ENCODE peak calls at places on chromosomes 7 and 10, in six cellular contexts. D, T, R, J, C and U are unnamed samples.

GRCh38 chr7:138468244-138469123 is 8.4 kb downstream of the TRIM24 start:
- DNase-seq in D (no peak), T (no peak), R (no peak), J (no peak), C (no peak), U (no peak)

GRCh38 chr7:140458191-140458590 is 21.1 kb downstream of the MKRN1 start:
- DNase-seq in D (no peak), T (no peak), R (no peak), J (no peak), C (no peak), U (no peak)

GRCh38 chr10:132579027-132579859 is 41.7 kb downstream of the INPP5A start:
- DNase-seq in D (no peak), T (no peak), R (no peak), J (no peak), C (no peak), U (no peak)

GRCh38 chr10:34348917-34349509 is 466.1 kb downstream of the PARD3 start:
- DNase-seq in D (no peak), T (no peak), R (no peak), J (no peak), C (peak), U (no peak)

GRCh38 chr7:158924956-158925355 is 68.6 kb downstream of the DYNC2I1 start:
- DNase-seq in D (no peak), T (no peak), R (no peak), J (no peak), C (no peak), U (peak)

GRCh38 chr10:8301831-8302230 is 247.3 kb downstream of the GATA3 start:
- DNase-seq in D (no peak), T (no peak), R (no peak), J (no peak), C (no peak), U (no peak)

GRCh38 chr10:58570979-58571378 is 58.3 kb downstream of the BICC1 start:
- DNase-seq in D (no peak), T (no peak), R (no peak), J (no peak), C (no peak), U (no peak)

GRCh38 chr7:151756076-151756731 is 120.7 kb downstream of the PRKAG2 start:
- DNase-seq in D (peak), T (peak), R (peak), J (no peak), C (peak), U (peak)

GRCh38 chr7:124031919-124032318 is 948 bp downstream of the TMEM229A start:
- DNase-seq in D (no peak), T (no peak), R (no peak), J (no peak), C (no peak), U (no peak)

GRCh38 chr10:17669185-17669872 is 25.4 kb downstream of the STAM start:
- DNase-seq in D (no peak), T (peak), R (peak), J (no peak), C (no peak), U (no peak)

GRCh38 chr10:10873289-10873688 is 144.4 kb upstream of the CELF2 start:
- DNase-seq in D (no peak), T (no peak), R (no peak), J (no peak), C (no peak), U (peak)

GRCh38 chr7:50717186-50717585 is 65.5 kb downstream of the GRB10 start:
- DNase-seq in D (no peak), T (no peak), R (no peak), J (no peak), C (no peak), U (no peak)

GRCh38 chr10:58174831-58175230 is 92.9 kb downstream of the IPMK start:
- DNase-seq in D (no peak), T (no peak), R (no peak), J (no peak), C (no peak), U (no peak)

GRCh38 chr10:74419491-74420466 is 268.8 kb downstream of the ADK start:
- DNase-seq in D (no peak), T (peak), R (no peak), J (no peak), C (no peak), U (peak)

GRCh38 chr7:131689662-131690234 is 133.3 kb upstream of the PODXL start:
- DNase-seq in D (no peak), T (no peak), R (no peak), J (no peak), C (no peak), U (no peak)

GRCh38 chr10:44416021-44416758 is 31.3 kb upstream of the CXCL12 start:
- DNase-seq in D (no peak), T (no peak), R (no peak), J (no peak), C (no peak), U (peak)

GRCh38 chr10:59870152-59870551 is 36.2 kb downstream of the CCDC6 start:
- DNase-seq in D (no peak), T (no peak), R (no peak), J (no peak), C (no peak), U (no peak)

GRCh38 chr7:30932562-30932961 is 20.9 kb downstream of the AQP1 start:
- DNase-seq in D (no peak), T (no peak), R (no peak), J (no peak), C (no peak), U (no peak)

GRCh38 chr7:75660566-75661215 is 78.0 kb downstream of the HIP1 start:
- DNase-seq in D (no peak), T (no peak), R (no peak), J (no peak), C (no peak), U (no peak)

GRCh38 chr10:3926268-3926667 is 141.3 kb upstream of the KLF6 start:
- DNase-seq in D (no peak), T (no peak), R (no peak), J (no peak), C (no peak), U (peak)

GRCh38 chr10:114634607-114634974 is 23.5 kb downstream of the ABLIM1 start:
- DNase-seq in D (peak), T (no peak), R (no peak), J (no peak), C (no peak), U (peak)

GRCh38 chr7:45923290-45923689 is 2.2 kb upstream of the IGFBP3 start:
- DNase-seq in D (peak), T (peak), R (peak), J (no peak), C (no peak), U (peak)